ENCODE peak calls at places on chromosomes 6 and 20, in ten cellular contexts. Q is lung, L is DMS79, T is T-helper 1 cell, D is transverse colon, V is PC-3, K is right atrium auricular region, O is HTR-8/SVneo, F is bronchial epithelial cell, P is NCI-H1092. S is an unnamed sample.

GRCh38 chr6:4297348-4297747 is 162.0 kb upstream of the ECI2 start:
- DNase-seq in K (no peak), P (no peak), T (no peak), Q (peak), L (no peak), D (no peak), F (no peak), O (no peak), V (no peak), S (peak)

GRCh38 chr6:93417421-93417996 is 1.9 kb downstream of the EPHA7 start:
- DNase-seq in V (peak), D (no peak), L (no peak), T (no peak), P (no peak), F (no peak), O (no peak), Q (no peak), K (no peak), S (no peak)

GRCh38 chr20:60921021-60921622 is 330.9 kb upstream of the CDH4 start:
- DNase-seq in O (no peak), V (no peak), Q (no peak), K (no peak), D (no peak), F (no peak), L (no peak), P (no peak), T (no peak), S (no peak)

GRCh38 chr6:110999634-111000270 is 17.9 kb downstream of the RPF2 start:
- DNase-seq in P (no peak), Q (no peak), O (peak), V (peak), L (peak), D (no peak), T (no peak), F (peak), K (no peak), S (no peak)

GRCh38 chr6:21826031-21826430 is 232.5 kb downstream of the SOX4 start:
- DNase-seq in Q (no peak), O (no peak), L (no peak), P (no peak), V (peak), K (no peak), F (peak), D (no peak), T (no peak), S (no peak)

GRCh38 chr6:108961985-108962384 is 113.8 kb downstream of the ARMC2 start:
- DNase-seq in D (no peak), O (no peak), P (no peak), L (no peak), T (no peak), V (no peak), Q (no peak), K (no peak), F (no peak), S (no peak)

GRCh38 chr20:38165966-38166706 is 1.1 kb upstream of the TGM2 start:
- DNase-seq in F (peak), D (no peak), Q (no peak), O (no peak), P (no peak), L (no peak), V (no peak), K (no peak), T (no peak), S (peak)

GRCh38 chr6:110140650-110141049 is 38.8 kb downstream of the WASF1 start:
- DNase-seq in P (no peak), L (no peak), V (peak), T (no peak), F (peak), D (no peak), K (no peak), Q (no peak), O (peak), S (no peak)

GRCh38 chr20:2736441-2736840 is 43.9 kb downstream of the EBF4 start:
- DNase-seq in V (no peak), L (no peak), Q (no peak), T (no peak), D (no peak), O (no peak), F (no peak), P (no peak), K (no peak), S (no peak)

GRCh38 chr6:36243562-36244212 is 26.2 kb upstream of the PNPLA1 start:
- DNase-seq in P (no peak), K (no peak), L (no peak), Q (no peak), F (no peak), O (no peak), D (no peak), T (no peak), V (no peak), S (no peak)

GRCh38 chr6:34570066-34570833 is 14.1 kb upstream of the SPDEF start:
- DNase-seq in K (no peak), V (no peak), P (no peak), D (peak), T (no peak), Q (no peak), O (no peak), L (no peak), F (no peak), S (no peak)

GRCh38 chr6:4612636-4613171 is 163.5 kb upstream of the CDYL start:
- DNase-seq in P (no peak), F (no peak), T (no peak), V (no peak), D (no peak), Q (no peak), L (no peak), K (no peak), O (no peak), S (no peak)

GRCh38 chr6:9699890-9700289 is 715.0 kb downstream of the TFAP2A start:
- DNase-seq in P (no peak), D (no peak), F (no peak), O (no peak), L (no peak), V (no peak), Q (no peak), K (no peak), T (no peak), S (no peak)

GRCh38 chr20:40741507-40742106 is 52.6 kb upstream of the MAFB start:
- DNase-seq in F (peak), D (peak), T (no peak), P (no peak), L (no peak), K (no peak), V (peak), O (peak), Q (peak), S (no peak)

GRCh38 chr6:100479180-100480035 is 14.7 kb upstream of the SIM1 start:
- DNase-seq in F (peak), L (no peak), P (no peak), D (no peak), K (no peak), O (peak), V (peak), Q (no peak), T (no peak), S (no peak)

GRCh38 chr6:144931172-144932035 is 646.3 kb downstream of the UTRN start:
- DNase-seq in F (peak), P (peak), O (no peak), D (peak), L (no peak), K (no peak), Q (no peak), V (peak), T (no peak), S (no peak)

GRCh38 chr20:61605283-61605682 is 353.2 kb downstream of the CDH4 start:
- DNase-seq in O (no peak), K (no peak), T (no peak), L (no peak), P (no peak), V (no peak), Q (no peak), F (no peak), D (no peak), S (no peak)

GRCh38 chr6:47241742-47242482 is 67.8 kb downstream of the TNFRSF21 start:
- DNase-seq in O (no peak), F (no peak), P (no peak), Q (no peak), K (no peak), V (no peak), D (no peak), L (no peak), T (no peak), S (no peak)

GRCh38 chr6:18528084-18528743 is 141.1 kb downstream of the RNF144B start:
- DNase-seq in L (peak), O (peak), D (no peak), T (no peak), V (peak), K (no peak), F (peak), P (no peak), Q (no peak), S (no peak)

GRCh38 chr6:37783025-37783825 is 36.3 kb upstream of the ZFAND3 start:
- DNase-seq in D (no peak), O (no peak), Q (no peak), T (no peak), P (peak), V (peak), F (no peak), K (no peak), L (peak), S (no peak)

GRCh38 chr20:3133156-3133555 is 26.5 kb downstream of the FASTKD5 start:
- DNase-seq in D (no peak), F (no peak), V (no peak), P (no peak), O (no peak), T (no peak), Q (no peak), L (no peak), K (no peak), S (no peak)

GRCh38 chr6:69584913-69585729 is 211.7 kb downstream of the LMBRD1 start:
- DNase-seq in Q (no peak), T (no peak), D (no peak), V (no peak), L (no peak), P (no peak), O (no peak), K (no peak), F (no peak), S (no peak)

GRCh38 chr6:137489410-137490371 is 4.5 kb downstream of the OLIG3 start:
- DNase-seq in T (no peak), L (no peak), Q (no peak), K (no peak), D (no peak), V (no peak), O (no peak), P (no peak), F (no peak), S (no peak)

GRCh38 chr20:36856196-36856595 is 19.7 kb upstream of the TLDC2 start:
- DNase-seq in Q (no peak), K (no peak), O (peak), D (no peak), V (peak), T (no peak), F (no peak), L (no peak), P (no peak), S (no peak)

GRCh38 chr6:167706313-167707109 is 120.2 kb upstream of the AFDN start:
- DNase-seq in K (no peak), D (no peak), P (no peak), T (no peak), F (no peak), Q (no peak), O (no peak), V (no peak), L (no peak), S (peak)

GRCh38 chr6:116073765-116074450 is 13.2 kb upstream of the FRK start:
- DNase-seq in D (no peak), O (no peak), K (no peak), V (peak), P (no peak), L (no peak), Q (no peak), F (peak), T (no peak), S (no peak)

GRCh38 chr20:20710847-20711315 is 1.6 kb downstream of the RALGAPA2 start:
- DNase-seq in V (peak), F (peak), D (peak), L (no peak), P (no peak), T (no peak), Q (peak), K (no peak), O (no peak), S (no peak)

GRCh38 chr6:135251964-135252429 is 70.9 kb downstream of the MYB start:
- DNase-seq in Q (no peak), K (no peak), P (no peak), F (peak), D (peak), T (no peak), O (peak), L (no peak), V (peak), S (no peak)

GRCh38 chr20:52150440-52151258 is 40.9 kb downstream of the ZFP64 start:
- DNase-seq in K (no peak), F (peak), V (peak), Q (no peak), O (peak), L (peak), D (no peak), T (no peak), P (peak), S (no peak)

GRCh38 chr20:24632581-24632980 is 163.2 kb downstream of the SYNDIG1 start:
- DNase-seq in Q (no peak), T (no peak), V (no peak), O (no peak), L (no peak), K (no peak), F (no peak), P (no peak), D (no peak), S (peak)

GRCh38 chr6:40536442-40536841 is 50.7 kb downstream of the LRFN2 start:
- DNase-seq in O (no peak), D (no peak), P (no peak), L (no peak), V (peak), T (no peak), K (no peak), Q (no peak), F (no peak), S (no peak)

GRCh38 chr6:3209114-3210023 is 18.1 kb downstream of the TUBB2B start:
- DNase-seq in L (peak), F (peak), Q (peak), D (no peak), P (no peak), K (peak), V (peak), T (no peak), O (peak), S (no peak)

GRCh38 chr6:26126394-26127221 is 39.4 kb downstream of the HFE start:
- DNase-seq in V (peak), F (peak), P (no peak), T (no peak), O (peak), Q (no peak), L (no peak), D (peak), K (no peak), S (no peak)

GRCh38 chr20:24762371-24762770 is 186.7 kb upstream of the CST7 start:
- DNase-seq in Q (no peak), V (no peak), D (no peak), T (no peak), O (no peak), L (no peak), P (no peak), F (no peak), K (peak), S (peak)

S was measured in coronary artery.